ENCODE peak calls at places on chromosomes 5 and 9, in nine cellular contexts. V is mesenteric fat pad; O is stimulated activated CD4-positive, alpha-beta T cell treated with anti-CD3 and anti-CD28 coated beads, Interleukin-4, amount 100 ng/mL, for 4 hours; I is tibial artery; W is iris pigment epithelial cell; Q is activated T-helper 9 cell treated with anti-CD3 and anti-CD28 coated beads, Interleukin-2, amount 50 U/mL, for 16 hours; K is T follicular helper cell; E is HCEC 1CT; U is RKO. C is an unnamed sample.

GRCh38 chr5:129367883-129368282 is 92.2 kb upstream of the ADAMTS19 start:
- DNase-seq in E (peak; percentile 74), U (no peak), I (no peak), W (peak; percentile 66), Q (no peak), O (no peak), V (no peak), K (no peak), C (no peak)

GRCh38 chr5:22431406-22431805 is 421.7 kb downstream of the CDH12 start:
- DNase-seq in Q (no peak), V (no peak), I (no peak), W (no peak), E (no peak), U (peak; percentile 12), O (no peak), K (no peak), C (no peak)

GRCh38 chr9:135126480-135127187 is 39.2 kb downstream of the OLFM1 start:
- DNase-seq in K (no peak), V (no peak), U (peak; percentile 79), Q (no peak), E (no peak), W (no peak), O (no peak), I (peak; percentile 77), C (no peak)

GRCh38 chr5:4537489-4537888 is 602.6 kb upstream of the ADAMTS16 start:
- DNase-seq in O (no peak), E (no peak), I (no peak), Q (no peak), V (no peak), K (no peak), W (no peak), U (no peak), C (no peak)

GRCh38 chr9:69371001-69371400 is 46.0 kb downstream of the ENTREP1 start:
- DNase-seq in K (no peak), V (no peak), Q (no peak), O (no peak), I (no peak), W (peak; percentile 57), E (no peak), U (no peak), C (no peak)

GRCh38 chr9:121815084-121815483 is 163.7 kb downstream of the DAB2IP start:
- DNase-seq in U (no peak), K (no peak), V (peak; percentile 67), O (no peak), I (peak; percentile 3), Q (no peak), W (no peak), E (no peak), C (no peak)

GRCh38 chr5:157459715-157460599 is at the start of gene NIPAL4:
- DNase-seq in O (peak; percentile 43), E (no peak), V (no peak), Q (peak; percentile 37), K (peak; percentile 7), I (no peak), U (no peak), W (no peak), C (no peak)

GRCh38 chr5:179495906-179496455 is 54.4 kb upstream of the RUFY1 start:
- DNase-seq in E (no peak), K (no peak), W (no peak), I (no peak), Q (no peak), U (no peak), O (no peak), V (no peak), C (no peak)

GRCh38 chr9:79382044-79382443 is 189.7 kb upstream of the TLE4 start:
- DNase-seq in O (no peak), U (no peak), E (no peak), Q (no peak), W (no peak), K (no peak), V (no peak), I (no peak), C (no peak)

GRCh38 chr5:150242495-150242894 is 47.1 kb downstream of the CAMK2A start:
- DNase-seq in U (no peak), V (no peak), K (no peak), E (no peak), O (no peak), I (no peak), Q (no peak), W (no peak), C (no peak)

GRCh38 chr9:105341784-105342183 is 97.3 kb downstream of the SLC44A1 start:
- DNase-seq in W (peak; percentile 69), K (no peak), E (no peak), V (no peak), I (no peak), U (no peak), Q (no peak), O (no peak), C (no peak)

GRCh38 chr5:137563646-137564474 is 64.7 kb upstream of the SPOCK1 start:
- DNase-seq in E (peak; percentile 22), Q (no peak), U (no peak), I (no peak), W (peak; percentile 78), V (no peak), O (no peak), K (no peak), C (no peak)

GRCh38 chr5:107567901-107568671 is 102.7 kb downstream of the EFNA5 start:
- DNase-seq in W (no peak), O (no peak), U (no peak), I (no peak), E (no peak), V (no peak), K (no peak), Q (no peak), C (no peak)

GRCh38 chr5:124157320-124157719 is 589.1 kb downstream of the ZNF608 start:
- DNase-seq in Q (no peak), O (no peak), K (no peak), E (no peak), U (no peak), W (no peak), I (no peak), V (no peak), C (no peak)

C was measured in progenitor cell of endocrine pancreas.